ENCODE peak calls at places on chromosomes 12 and 14, in seven cellular contexts. One of them, this sample, is unnamed.

GRCh38 chr12:89731614-89732013 is 23.0 kb upstream of the ATP2B1 start:
- DNase-seq in stimulated activated naive CD4-positive, alpha-beta T cell treated with Interleukin-2 at 50 U/mL for 16 hours: no peak
- DNase-seq in HCT116: no peak
- DNase-seq in activated B cell treated with CpG ODN at 0.5 μM for 24 hours: no peak
- DNase-seq in cerebellum: no peak
- DNase-seq in foreskin fibroblast: peak
- DNase-seq in NAMALWA: no peak
- DNase-seq in this sample: no peak

GRCh38 chr12:227923-228845 is 14.2 kb upstream of the SLC6A12 start:
- DNase-seq in stimulated activated naive CD4-positive, alpha-beta T cell treated with Interleukin-2 at 50 U/mL for 16 hours: no peak
- DNase-seq in HCT116: no peak
- DNase-seq in activated B cell treated with CpG ODN at 0.5 μM for 24 hours: no peak
- DNase-seq in cerebellum: no peak
- DNase-seq in foreskin fibroblast: no peak
- DNase-seq in NAMALWA: no peak
- DNase-seq in this sample: no peak

GRCh38 chr12:93177208-93178153 is 200.2 kb upstream of the NUDT4 start:
- DNase-seq in stimulated activated naive CD4-positive, alpha-beta T cell treated with Interleukin-2 at 50 U/mL for 16 hours: no peak
- DNase-seq in HCT116: no peak
- DNase-seq in activated B cell treated with CpG ODN at 0.5 μM for 24 hours: no peak
- DNase-seq in cerebellum: no peak
- DNase-seq in foreskin fibroblast: no peak
- DNase-seq in NAMALWA: no peak
- DNase-seq in this sample: no peak

GRCh38 chr12:62715086-62715786 is 219.7 kb downstream of the PPM1H start:
- DNase-seq in stimulated activated naive CD4-positive, alpha-beta T cell treated with Interleukin-2 at 50 U/mL for 16 hours: no peak
- DNase-seq in HCT116: no peak
- DNase-seq in activated B cell treated with CpG ODN at 0.5 μM for 24 hours: no peak
- DNase-seq in cerebellum: no peak
- DNase-seq in foreskin fibroblast: no peak
- DNase-seq in NAMALWA: no peak
- DNase-seq in this sample: no peak

GRCh38 chr12:102811125-102811737 is 105.8 kb downstream of the PAH start:
- DNase-seq in stimulated activated naive CD4-positive, alpha-beta T cell treated with Interleukin-2 at 50 U/mL for 16 hours: no peak
- DNase-seq in HCT116: peak
- DNase-seq in activated B cell treated with CpG ODN at 0.5 μM for 24 hours: no peak
- DNase-seq in cerebellum: peak
- DNase-seq in foreskin fibroblast: no peak
- DNase-seq in NAMALWA: peak
- DNase-seq in this sample: no peak

GRCh38 chr14:60721331-60722162 is 2.6 kb downstream of the SIX4 start:
- DNase-seq in stimulated activated naive CD4-positive, alpha-beta T cell treated with Interleukin-2 at 50 U/mL for 16 hours: peak
- DNase-seq in HCT116: peak
- DNase-seq in activated B cell treated with CpG ODN at 0.5 μM for 24 hours: peak
- DNase-seq in cerebellum: peak
- DNase-seq in foreskin fibroblast: peak
- DNase-seq in NAMALWA: no peak
- DNase-seq in this sample: peak

GRCh38 chr14:102215071-102215470 is 75.4 kb downstream of the WDR20 start:
- DNase-seq in stimulated activated naive CD4-positive, alpha-beta T cell treated with Interleukin-2 at 50 U/mL for 16 hours: no peak
- DNase-seq in HCT116: no peak
- DNase-seq in activated B cell treated with CpG ODN at 0.5 μM for 24 hours: no peak
- DNase-seq in cerebellum: peak
- DNase-seq in foreskin fibroblast: peak
- DNase-seq in NAMALWA: no peak
- DNase-seq in this sample: peak

GRCh38 chr14:49946320-49947141 is 53.6 kb downstream of the ARF6 start:
- DNase-seq in stimulated activated naive CD4-positive, alpha-beta T cell treated with Interleukin-2 at 50 U/mL for 16 hours: peak
- DNase-seq in HCT116: no peak
- DNase-seq in activated B cell treated with CpG ODN at 0.5 μM for 24 hours: no peak
- DNase-seq in cerebellum: peak
- DNase-seq in foreskin fibroblast: peak
- DNase-seq in NAMALWA: no peak
- DNase-seq in this sample: no peak

GRCh38 chr12:119695034-119695433 is 27.1 kb downstream of the PRKAB1 start:
- DNase-seq in stimulated activated naive CD4-positive, alpha-beta T cell treated with Interleukin-2 at 50 U/mL for 16 hours: no peak
- DNase-seq in HCT116: no peak
- DNase-seq in activated B cell treated with CpG ODN at 0.5 μM for 24 hours: no peak
- DNase-seq in cerebellum: no peak
- DNase-seq in foreskin fibroblast: no peak
- DNase-seq in NAMALWA: peak
- DNase-seq in this sample: no peak

GRCh38 chr14:99211410-99211809 is 60.6 kb downstream of the BCL11B start:
- DNase-seq in stimulated activated naive CD4-positive, alpha-beta T cell treated with Interleukin-2 at 50 U/mL for 16 hours: no peak
- DNase-seq in HCT116: no peak
- DNase-seq in activated B cell treated with CpG ODN at 0.5 μM for 24 hours: no peak
- DNase-seq in cerebellum: no peak
- DNase-seq in foreskin fibroblast: no peak
- DNase-seq in NAMALWA: no peak
- DNase-seq in this sample: no peak

GRCh38 chr12:14394317-14395058 is 29.0 kb downstream of the ATF7IP start:
- DNase-seq in stimulated activated naive CD4-positive, alpha-beta T cell treated with Interleukin-2 at 50 U/mL for 16 hours: peak
- DNase-seq in HCT116: peak
- DNase-seq in activated B cell treated with CpG ODN at 0.5 μM for 24 hours: no peak
- DNase-seq in cerebellum: peak
- DNase-seq in foreskin fibroblast: peak
- DNase-seq in NAMALWA: peak
- DNase-seq in this sample: no peak

GRCh38 chr12:54173066-54173726 is 15.6 kb downstream of the SMUG1 start:
- DNase-seq in stimulated activated naive CD4-positive, alpha-beta T cell treated with Interleukin-2 at 50 U/mL for 16 hours: no peak
- DNase-seq in HCT116: no peak
- DNase-seq in activated B cell treated with CpG ODN at 0.5 μM for 24 hours: no peak
- DNase-seq in cerebellum: peak
- DNase-seq in foreskin fibroblast: peak
- DNase-seq in NAMALWA: no peak
- DNase-seq in this sample: no peak

GRCh38 chr12:93167841-93168492 is 209.8 kb upstream of the NUDT4 start:
- DNase-seq in stimulated activated naive CD4-positive, alpha-beta T cell treated with Interleukin-2 at 50 U/mL for 16 hours: peak
- DNase-seq in HCT116: no peak
- DNase-seq in activated B cell treated with CpG ODN at 0.5 μM for 24 hours: no peak
- DNase-seq in cerebellum: no peak
- DNase-seq in foreskin fibroblast: no peak
- DNase-seq in NAMALWA: peak
- DNase-seq in this sample: no peak

GRCh38 chr12:108811411-108812185 is 45.8 kb downstream of the SSH1 start:
- DNase-seq in stimulated activated naive CD4-positive, alpha-beta T cell treated with Interleukin-2 at 50 U/mL for 16 hours: no peak
- DNase-seq in HCT116: no peak
- DNase-seq in activated B cell treated with CpG ODN at 0.5 μM for 24 hours: no peak
- DNase-seq in cerebellum: no peak
- DNase-seq in foreskin fibroblast: no peak
- DNase-seq in NAMALWA: no peak
- DNase-seq in this sample: no peak

GRCh38 chr14:99879401-99880295 is 86.4 kb downstream of the EML1 start:
- DNase-seq in stimulated activated naive CD4-positive, alpha-beta T cell treated with Interleukin-2 at 50 U/mL for 16 hours: no peak
- DNase-seq in HCT116: no peak
- DNase-seq in activated B cell treated with CpG ODN at 0.5 μM for 24 hours: no peak
- DNase-seq in cerebellum: no peak
- DNase-seq in foreskin fibroblast: peak
- DNase-seq in NAMALWA: no peak
- DNase-seq in this sample: no peak

GRCh38 chr12:42145552-42146215 is 1.0 kb upstream of the GXYLT1 start:
- DNase-seq in stimulated activated naive CD4-positive, alpha-beta T cell treated with Interleukin-2 at 50 U/mL for 16 hours: no peak
- DNase-seq in HCT116: no peak
- DNase-seq in activated B cell treated with CpG ODN at 0.5 μM for 24 hours: no peak
- DNase-seq in cerebellum: no peak
- DNase-seq in foreskin fibroblast: peak
- DNase-seq in NAMALWA: peak
- DNase-seq in this sample: no peak

GRCh38 chr14:65776193-65776592 is 363.7 kb downstream of the FUT8 start:
- DNase-seq in stimulated activated naive CD4-positive, alpha-beta T cell treated with Interleukin-2 at 50 U/mL for 16 hours: no peak
- DNase-seq in HCT116: no peak
- DNase-seq in activated B cell treated with CpG ODN at 0.5 μM for 24 hours: no peak
- DNase-seq in cerebellum: no peak
- DNase-seq in foreskin fibroblast: no peak
- DNase-seq in NAMALWA: no peak
- DNase-seq in this sample: no peak

GRCh38 chr12:130049666-130050065 is 112.6 kb upstream of the FZD10 start:
- DNase-seq in stimulated activated naive CD4-positive, alpha-beta T cell treated with Interleukin-2 at 50 U/mL for 16 hours: no peak
- DNase-seq in HCT116: no peak
- DNase-seq in activated B cell treated with CpG ODN at 0.5 μM for 24 hours: no peak
- DNase-seq in cerebellum: no peak
- DNase-seq in foreskin fibroblast: no peak
- DNase-seq in NAMALWA: no peak
- DNase-seq in this sample: no peak

GRCh38 chr14:20802341-20803084 is at the start of gene RNASE1:
- DNase-seq in stimulated activated naive CD4-positive, alpha-beta T cell treated with Interleukin-2 at 50 U/mL for 16 hours: no peak
- DNase-seq in HCT116: no peak
- DNase-seq in activated B cell treated with CpG ODN at 0.5 μM for 24 hours: no peak
- DNase-seq in cerebellum: no peak
- DNase-seq in foreskin fibroblast: no peak
- DNase-seq in NAMALWA: no peak
- DNase-seq in this sample: no peak

GRCh38 chr12:88947486-88948043 is 367.3 kb upstream of the KITLG start:
- DNase-seq in stimulated activated naive CD4-positive, alpha-beta T cell treated with Interleukin-2 at 50 U/mL for 16 hours: no peak
- DNase-seq in HCT116: no peak
- DNase-seq in activated B cell treated with CpG ODN at 0.5 μM for 24 hours: no peak
- DNase-seq in cerebellum: no peak
- DNase-seq in foreskin fibroblast: no peak
- DNase-seq in NAMALWA: peak
- DNase-seq in this sample: no peak

GRCh38 chr12:101459642-101460346 is 15.3 kb upstream of the SPIC start:
- DNase-seq in stimulated activated naive CD4-positive, alpha-beta T cell treated with Interleukin-2 at 50 U/mL for 16 hours: no peak
- DNase-seq in HCT116: peak
- DNase-seq in activated B cell treated with CpG ODN at 0.5 μM for 24 hours: no peak
- DNase-seq in cerebellum: no peak
- DNase-seq in foreskin fibroblast: peak
- DNase-seq in NAMALWA: no peak
- DNase-seq in this sample: no peak

GRCh38 chr12:16603265-16603915 is 2.6 kb downstream of the LMO3 start:
- DNase-seq in stimulated activated naive CD4-positive, alpha-beta T cell treated with Interleukin-2 at 50 U/mL for 16 hours: no peak
- DNase-seq in HCT116: no peak
- DNase-seq in activated B cell treated with CpG ODN at 0.5 μM for 24 hours: no peak
- DNase-seq in cerebellum: no peak
- DNase-seq in foreskin fibroblast: no peak
- DNase-seq in NAMALWA: no peak
- DNase-seq in this sample: no peak

GRCh38 chr12:13082866-13083265 is 20.6 kb downstream of the GSG1 start:
- DNase-seq in stimulated activated naive CD4-positive, alpha-beta T cell treated with Interleukin-2 at 50 U/mL for 16 hours: no peak
- DNase-seq in HCT116: no peak
- DNase-seq in activated B cell treated with CpG ODN at 0.5 μM for 24 hours: no peak
- DNase-seq in cerebellum: no peak
- DNase-seq in foreskin fibroblast: no peak
- DNase-seq in NAMALWA: no peak
- DNase-seq in this sample: no peak

GRCh38 chr12:132812631-132813305 is 15.9 kb downstream of the GOLGA3 start:
- DNase-seq in stimulated activated naive CD4-positive, alpha-beta T cell treated with Interleukin-2 at 50 U/mL for 16 hours: no peak
- DNase-seq in HCT116: no peak
- DNase-seq in activated B cell treated with CpG ODN at 0.5 μM for 24 hours: no peak
- DNase-seq in cerebellum: no peak
- DNase-seq in foreskin fibroblast: peak
- DNase-seq in NAMALWA: no peak
- DNase-seq in this sample: no peak

GRCh38 chr14:100654814-100655795 is 67.9 kb upstream of the BEGAIN start:
- DNase-seq in stimulated activated naive CD4-positive, alpha-beta T cell treated with Interleukin-2 at 50 U/mL for 16 hours: no peak
- DNase-seq in HCT116: no peak
- DNase-seq in activated B cell treated with CpG ODN at 0.5 μM for 24 hours: no peak
- DNase-seq in cerebellum: peak
- DNase-seq in foreskin fibroblast: no peak
- DNase-seq in NAMALWA: no peak
- DNase-seq in this sample: no peak

GRCh38 chr14:59679872-59680271 is 103.3 kb upstream of the CCDC175 start:
- DNase-seq in stimulated activated naive CD4-positive, alpha-beta T cell treated with Interleukin-2 at 50 U/mL for 16 hours: no peak
- DNase-seq in HCT116: no peak
- DNase-seq in activated B cell treated with CpG ODN at 0.5 μM for 24 hours: no peak
- DNase-seq in cerebellum: no peak
- DNase-seq in foreskin fibroblast: no peak
- DNase-seq in NAMALWA: no peak
- DNase-seq in this sample: no peak

GRCh38 chr14:92421756-92422155 is 91.8 kb upstream of the RIN3 start:
- DNase-seq in stimulated activated naive CD4-positive, alpha-beta T cell treated with Interleukin-2 at 50 U/mL for 16 hours: no peak
- DNase-seq in HCT116: no peak
- DNase-seq in activated B cell treated with CpG ODN at 0.5 μM for 24 hours: no peak
- DNase-seq in cerebellum: no peak
- DNase-seq in foreskin fibroblast: no peak
- DNase-seq in NAMALWA: no peak
- DNase-seq in this sample: no peak

This sample was measured in chondrocyte.